ENCODE peak calls at places on chromosomes 16 and 17, in seven cellular contexts. S, C, L, K, E, D and R are unnamed samples.

GRCh38 chr16:4351880-4352279 is 759 bp upstream of the PAM16 start:
- DNase-seq in K (no peak), C (no peak), D (no peak), E (no peak), L (no peak), S (no peak), R (no peak)

GRCh38 chr16:83513006-83513755 is 294.6 kb upstream of the HSBP1 start:
- DNase-seq in E (no peak), L (no peak), C (no peak), K (peak; percentile 46), S (peak; percentile 25), D (peak; percentile 76), R (peak; percentile 85)

GRCh38 chr16:3038256-3038655 is 1.5 kb upstream of the BICDL2 start:
- DNase-seq in L (no peak), D (no peak), E (peak; percentile 86), K (peak; percentile 18), S (no peak), C (no peak), R (no peak)

GRCh38 chr17:72299092-72299491 is 178.3 kb downstream of the SOX9 start:
- DNase-seq in L (no peak), C (no peak), D (no peak), K (no peak), S (no peak), E (no peak), R (no peak)

GRCh38 chr17:59160203-59161025 is 4.9 kb downstream of the PRR11 start:
- DNase-seq in K (peak; percentile 18), L (no peak), D (no peak), E (no peak), C (no peak), S (no peak), R (peak; percentile 38)

GRCh38 chr17:80036715-80037477 is 454 bp downstream of the CCDC40 start:
- DNase-seq in K (peak; percentile 24), L (peak; percentile 49), C (no peak), D (no peak), S (no peak), E (peak; percentile 43), R (no peak)

GRCh38 chr17:34095101-34095500 is 160.0 kb upstream of the CCL2 start:
- DNase-seq in C (no peak), L (no peak), S (no peak), D (no peak), E (no peak), K (no peak), R (no peak)

GRCh38 chr17:78227455-78227916 is 3.9 kb upstream of the TMEM235 start:
- DNase-seq in L (no peak), S (no peak), K (no peak), D (no peak), C (no peak), E (no peak), R (no peak)

GRCh38 chr17:29566473-29567361 is at the start of gene ABHD15:
- DNase-seq in C (peak; percentile 70), S (no peak), K (peak; percentile 63), D (no peak), L (peak; percentile 62), E (peak; percentile 83), R (peak; percentile 58)

GRCh38 chr17:27109346-27109745 is 184.6 kb upstream of the WSB1 start:
- DNase-seq in S (no peak), C (no peak), E (no peak), K (no peak), D (no peak), L (no peak), R (no peak)

GRCh38 chr17:69450857-69451410 is 36.4 kb downstream of the MAP2K6 start:
- DNase-seq in L (no peak), C (no peak), S (no peak), K (peak; percentile 6), D (no peak), E (no peak), R (peak; percentile 36)

GRCh38 chr16:85767569-85767968 is 16.7 kb upstream of the C16orf74 start:
- DNase-seq in K (peak; percentile 81), D (no peak), S (peak; percentile 46), L (no peak), C (no peak), E (no peak), R (peak; percentile 80)

GRCh38 chr17:30824002-30824355 is 513 bp downstream of the CRLF3 start:
- DNase-seq in C (no peak), L (no peak), D (no peak), S (no peak), K (peak; percentile 10), E (no peak), R (no peak)

GRCh38 chr17:30827082-30827481 is 2.6 kb upstream of the CRLF3 start:
- DNase-seq in C (no peak), E (no peak), K (no peak), S (no peak), D (no peak), L (no peak), R (no peak)

GRCh38 chr17:30821751-30822723 is 2.5 kb downstream of the CRLF3 start:
- DNase-seq in K (no peak), D (no peak), E (peak; percentile 54), L (no peak), S (no peak), C (no peak), R (no peak)

GRCh38 chr17:30823425-30823824 is 1.1 kb downstream of the CRLF3 start:
- DNase-seq in S (no peak), C (no peak), L (no peak), E (no peak), D (no peak), K (no peak), R (no peak)

GRCh38 chr17:30824356-30825145 is at the start of gene CRLF3:
- DNase-seq in L (peak; percentile 91), K (peak; percentile 91), D (peak; percentile 76), E (peak; percentile 90), C (peak; percentile 80), S (peak; percentile 49), R (peak; percentile 92)
- TF ChIP-seq CTCF in L (peak; percentile 80), K (peak; percentile 12), D (peak; percentile 49), E (peak; percentile 38), C (peak; percentile 40), S (peak; percentile 37), R (peak; percentile 38)

GRCh38 chr17:45813051-45813731 is 29.1 kb downstream of the CRHR1 start:
- DNase-seq in C (no peak), D (no peak), S (no peak), L (no peak), K (no peak), E (no peak), R (peak; percentile 14)

GRCh38 chr17:45814622-45815606 is 29.8 kb upstream of the SPPL2C start:
- DNase-seq in E (no peak), S (no peak), D (no peak), K (no peak), C (no peak), L (no peak), R (no peak)

GRCh38 chr17:45812102-45812501 is 28.0 kb downstream of the CRHR1 start:
- DNase-seq in D (no peak), S (no peak), K (peak; percentile 12), L (no peak), E (no peak), C (no peak), R (peak; percentile 24)

GRCh38 chr17:45808845-45809244 is 24.7 kb downstream of the CRHR1 start:
- DNase-seq in K (no peak), S (no peak), C (no peak), D (no peak), L (no peak), E (no peak), R (no peak)

DNA sequence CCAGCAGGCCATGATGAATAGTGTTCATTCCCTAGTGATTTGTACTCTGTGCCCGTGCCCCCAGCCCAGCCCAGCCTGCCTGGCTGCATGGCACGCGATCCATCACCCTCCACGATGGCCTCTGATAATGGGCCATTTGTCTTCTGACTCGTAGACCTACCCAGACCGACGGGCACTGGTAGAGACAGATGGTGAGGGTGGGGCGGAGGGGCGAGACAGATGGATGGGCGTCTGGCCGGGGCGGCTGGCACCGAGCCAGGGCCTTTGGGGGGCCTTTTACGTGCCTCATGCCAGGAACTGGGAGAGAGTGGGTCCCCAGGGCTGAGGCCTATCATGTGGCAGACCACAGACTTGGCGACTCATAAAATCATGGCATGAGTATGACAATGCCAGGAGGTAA is 25.4 kb downstream of the CRHR1 start:
- DNase-seq in E (no peak), D (no peak), K (no peak), L (no peak), C (no peak), S (no peak), R (no peak)
- H3K4me3 ChIP-seq in E (no peak overlapping the region), D (no peak overlapping the region), K (no peak overlapping the region), L (no peak overlapping the region), C (no peak overlapping the region), S (no peak overlapping the region), R (no peak overlapping the region)

GRCh38 chr16:588889-589657 is 793 bp upstream of the RAB40C start:
- DNase-seq in K (peak; percentile 96), E (peak; percentile 99), C (peak; percentile 98), D (peak; percentile 89), S (peak; percentile 51), L (peak; percentile 98), R (peak; percentile 97)
- TF ChIP-seq CTCF in K (no peak), E (no peak), C (no peak), D (no peak), S (no peak), L (no peak), R (no peak)

GRCh38 chr17:42288078-42288984 is at the start of gene STAT5A:
- DNase-seq in L (peak; percentile 92), D (peak; percentile 41), S (no peak), E (peak; percentile 86), K (peak; percentile 90), C (peak; percentile 93), R (peak; percentile 89)

GRCh38 chr17:42287305-42288077 is 807 bp upstream of the STAT5A start:
- DNase-seq in L (peak; percentile 51), E (peak; percentile 45), D (no peak), K (no peak), S (no peak), C (peak; percentile 60), R (no peak)

GRCh38 chr17:42285346-42286050 is 2.8 kb upstream of the STAT5A start:
- DNase-seq in D (no peak), S (no peak), C (peak; percentile 38), K (no peak), L (no peak), E (no peak), R (no peak)

GRCh38 chr17:42284566-42284965 is 3.7 kb upstream of the STAT5A start:
- DNase-seq in S (no peak), D (no peak), L (peak; percentile 8), K (no peak), E (no peak), C (peak; percentile 44), R (no peak)

DNA sequence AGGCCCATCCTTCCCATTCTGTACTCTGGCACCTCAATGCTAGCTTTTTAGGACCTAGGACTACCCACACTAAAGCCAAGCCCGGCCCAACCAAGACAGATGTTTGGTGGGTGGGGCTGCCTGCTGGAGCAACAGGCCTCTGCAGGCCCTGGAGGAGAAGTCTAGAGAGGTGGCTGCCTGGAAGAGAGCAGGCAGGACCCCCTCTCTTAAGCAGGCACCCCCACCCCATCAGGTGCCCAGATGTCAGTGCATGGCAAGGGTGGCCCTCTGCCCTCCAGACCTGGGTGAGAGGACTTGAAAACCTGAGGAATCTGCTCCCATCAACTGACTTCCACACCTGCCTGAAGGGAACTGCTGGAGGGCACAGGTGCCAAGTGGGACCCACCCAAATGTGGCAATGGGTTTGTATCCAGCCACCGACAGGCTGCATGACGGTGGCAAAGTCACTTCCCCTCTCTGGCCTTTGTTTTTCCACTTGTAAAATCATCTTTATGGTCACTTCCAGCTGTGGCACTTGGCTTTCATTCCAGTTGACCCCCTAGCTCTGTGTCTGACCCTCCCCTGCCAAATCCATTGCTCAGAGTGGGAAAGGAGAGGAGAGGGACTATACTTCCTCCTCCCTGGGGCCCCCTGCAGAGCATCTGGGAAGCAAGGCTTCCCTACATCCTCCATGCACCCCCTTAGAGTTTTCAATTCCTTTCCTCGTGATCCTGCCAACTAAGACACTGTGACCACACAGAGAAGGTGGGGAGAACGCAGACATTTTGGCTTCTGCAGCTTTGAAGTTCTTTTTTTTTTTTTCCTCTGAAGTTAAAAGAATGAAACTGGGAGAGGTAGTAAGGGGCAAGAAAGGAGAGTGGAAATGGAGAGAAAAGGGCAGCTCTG is 1.6 kb upstream of the STAT5A start:
- DNase-seq in K (no peak), C (peak; percentile 59), D (no peak), L (no peak), E (peak; percentile 42), S (no peak), R (no peak)
- H3K4me3 ChIP-seq in K (no peak overlapping the region), C (peak overlapping the region; percentile 70), D (no peak overlapping the region), L (peak overlapping the region; percentile 68), E (peak overlapping the region; percentile 57), S (no peak overlapping the region), R (no peak overlapping the region)